ENCODE peak calls at places on chromosomes 6 and 20, in nine cellular contexts. One of them, this sample, is unnamed.
A peak's percentile ranks its signal among the peaks of the same experiment; 100 is the strongest.

GRCh38 chr20:59779656-59780380 is 153.6 kb downstream of the SYCP2 start:
- DNase-seq in thoracic aorta: no peak
- DNase-seq in fibroblast of villous mesenchyme: no peak
- DNase-seq in cardiac muscle cell: no peak
- DNase-seq in progenitor cell of endocrine pancreas: no peak
- DNase-seq in endothelial cell: no peak
- DNase-seq in PC-3: no peak
- DNase-seq in cardiac fibroblast: no peak
- DNase-seq in epithelial cell of proximal tubule: no peak
- DNase-seq in this sample: no peak

GRCh38 chr6:159513074-159513473 is 180.0 kb downstream of the SOD2 start:
- DNase-seq in PC-3: no peak
- DNase-seq in progenitor cell of endocrine pancreas: no peak
- DNase-seq in cardiac muscle cell: no peak
- DNase-seq in endothelial cell: no peak
- DNase-seq in fibroblast of villous mesenchyme: no peak
- DNase-seq in thoracic aorta: no peak
- DNase-seq in cardiac fibroblast: no peak
- DNase-seq in epithelial cell of proximal tubule: no peak
- DNase-seq in this sample: no peak

GRCh38 chr20:15627501-15627903 is 945.7 kb downstream of the KIF16B start:
- DNase-seq in thoracic aorta: no peak
- DNase-seq in cardiac muscle cell: no peak
- DNase-seq in cardiac fibroblast: no peak
- DNase-seq in endothelial cell: no peak
- DNase-seq in fibroblast of villous mesenchyme: no peak
- DNase-seq in PC-3: no peak
- DNase-seq in epithelial cell of proximal tubule: no peak
- DNase-seq in progenitor cell of endocrine pancreas: no peak
- DNase-seq in this sample: no peak

GRCh38 chr6:130482645-130483390 is 117.0 kb downstream of the TMEM200A start:
- DNase-seq in PC-3: peak; percentile 39
- DNase-seq in cardiac fibroblast: peak; percentile 41
- DNase-seq in thoracic aorta: no peak
- DNase-seq in cardiac muscle cell: peak; percentile 81
- DNase-seq in epithelial cell of proximal tubule: no peak
- DNase-seq in fibroblast of villous mesenchyme: peak; percentile 94
- DNase-seq in progenitor cell of endocrine pancreas: no peak
- DNase-seq in endothelial cell: no peak
- DNase-seq in this sample: no peak

GRCh38 chr20:59954718-59955117 is 3.5 kb upstream of the CDH26 start:
- DNase-seq in cardiac muscle cell: no peak
- DNase-seq in fibroblast of villous mesenchyme: no peak
- DNase-seq in progenitor cell of endocrine pancreas: no peak
- DNase-seq in endothelial cell: no peak
- DNase-seq in thoracic aorta: no peak
- DNase-seq in epithelial cell of proximal tubule: no peak
- DNase-seq in PC-3: no peak
- DNase-seq in cardiac fibroblast: no peak
- DNase-seq in this sample: no peak

GRCh38 chr6:162638931-162639574 is 88.5 kb downstream of the PRKN start:
- DNase-seq in cardiac muscle cell: no peak
- DNase-seq in thoracic aorta: no peak
- DNase-seq in endothelial cell: no peak
- DNase-seq in cardiac fibroblast: no peak
- DNase-seq in progenitor cell of endocrine pancreas: no peak
- DNase-seq in fibroblast of villous mesenchyme: peak; percentile 16
- DNase-seq in epithelial cell of proximal tubule: no peak
- DNase-seq in PC-3: no peak
- DNase-seq in this sample: no peak

GRCh38 chr6:149806127-149806526 is 56.6 kb downstream of the PCMT1 start:
- DNase-seq in PC-3: no peak
- DNase-seq in fibroblast of villous mesenchyme: no peak
- DNase-seq in cardiac muscle cell: peak; percentile 1
- DNase-seq in epithelial cell of proximal tubule: no peak
- DNase-seq in thoracic aorta: no peak
- DNase-seq in endothelial cell: no peak
- DNase-seq in cardiac fibroblast: no peak
- DNase-seq in progenitor cell of endocrine pancreas: no peak
- DNase-seq in this sample: no peak

GRCh38 chr6:137850816-137851602 is 16.1 kb upstream of the TNFAIP3 start:
- DNase-seq in thoracic aorta: no peak
- DNase-seq in cardiac muscle cell: no peak
- DNase-seq in cardiac fibroblast: no peak
- DNase-seq in endothelial cell: no peak
- DNase-seq in PC-3: no peak
- DNase-seq in progenitor cell of endocrine pancreas: no peak
- DNase-seq in epithelial cell of proximal tubule: no peak
- DNase-seq in fibroblast of villous mesenchyme: peak; percentile 71
- DNase-seq in this sample: no peak

GRCh38 chr20:44572551-44573500 is 9.6 kb upstream of the PKIG start:
- DNase-seq in progenitor cell of endocrine pancreas: no peak
- DNase-seq in thoracic aorta: no peak
- DNase-seq in PC-3: peak; percentile 95
- DNase-seq in endothelial cell: no peak
- DNase-seq in epithelial cell of proximal tubule: peak; percentile 69
- DNase-seq in fibroblast of villous mesenchyme: peak; percentile 90
- DNase-seq in cardiac fibroblast: peak; percentile 94
- DNase-seq in cardiac muscle cell: peak; percentile 84
- DNase-seq in this sample: no peak

GRCh38 chr6:134534708-134535149 is 216.8 kb upstream of the SGK1 start:
- DNase-seq in thoracic aorta: no peak
- DNase-seq in PC-3: peak; percentile 43
- DNase-seq in fibroblast of villous mesenchyme: no peak
- DNase-seq in cardiac muscle cell: no peak
- DNase-seq in cardiac fibroblast: peak; percentile 83
- DNase-seq in progenitor cell of endocrine pancreas: no peak
- DNase-seq in epithelial cell of proximal tubule: no peak
- DNase-seq in endothelial cell: no peak
- DNase-seq in this sample: no peak

GRCh38 chr6:140867336-140867735 is 1265.4 kb upstream of the GJE1 start:
- DNase-seq in cardiac muscle cell: no peak
- DNase-seq in epithelial cell of proximal tubule: no peak
- DNase-seq in PC-3: no peak
- DNase-seq in cardiac fibroblast: no peak
- DNase-seq in progenitor cell of endocrine pancreas: no peak
- DNase-seq in fibroblast of villous mesenchyme: no peak
- DNase-seq in endothelial cell: no peak
- DNase-seq in thoracic aorta: no peak
- DNase-seq in this sample: no peak

GRCh38 chr6:29757701-29758293 is 34.6 kb downstream of the HLA-F start:
- DNase-seq in thoracic aorta: no peak
- DNase-seq in fibroblast of villous mesenchyme: no peak
- DNase-seq in epithelial cell of proximal tubule: no peak
- DNase-seq in cardiac muscle cell: no peak
- DNase-seq in progenitor cell of endocrine pancreas: no peak
- DNase-seq in cardiac fibroblast: no peak
- DNase-seq in PC-3: no peak
- DNase-seq in endothelial cell: no peak
- DNase-seq in this sample: no peak

GRCh38 chr6:158014505-158015187 is 33.0 kb downstream of the SYNJ2 start:
- DNase-seq in thoracic aorta: no peak
- DNase-seq in progenitor cell of endocrine pancreas: no peak
- DNase-seq in cardiac fibroblast: peak; percentile 40
- DNase-seq in cardiac muscle cell: no peak
- DNase-seq in epithelial cell of proximal tubule: no peak
- DNase-seq in fibroblast of villous mesenchyme: no peak
- DNase-seq in endothelial cell: no peak
- DNase-seq in PC-3: no peak
- DNase-seq in this sample: no peak

GRCh38 chr20:54467622-54468021 is 7.8 kb upstream of the DOK5 start:
- DNase-seq in cardiac fibroblast: no peak
- DNase-seq in endothelial cell: no peak
- DNase-seq in progenitor cell of endocrine pancreas: no peak
- DNase-seq in epithelial cell of proximal tubule: no peak
- DNase-seq in fibroblast of villous mesenchyme: no peak
- DNase-seq in cardiac muscle cell: no peak
- DNase-seq in PC-3: no peak
- DNase-seq in thoracic aorta: no peak
- DNase-seq in this sample: no peak

GRCh38 chr20:62550087-62550565 is 74.3 kb upstream of the GATA5 start:
- DNase-seq in PC-3: no peak
- DNase-seq in thoracic aorta: no peak
- DNase-seq in fibroblast of villous mesenchyme: no peak
- DNase-seq in cardiac muscle cell: no peak
- DNase-seq in progenitor cell of endocrine pancreas: no peak
- DNase-seq in endothelial cell: no peak
- DNase-seq in cardiac fibroblast: no peak
- DNase-seq in epithelial cell of proximal tubule: no peak
- DNase-seq in this sample: peak; percentile 35

DNA sequence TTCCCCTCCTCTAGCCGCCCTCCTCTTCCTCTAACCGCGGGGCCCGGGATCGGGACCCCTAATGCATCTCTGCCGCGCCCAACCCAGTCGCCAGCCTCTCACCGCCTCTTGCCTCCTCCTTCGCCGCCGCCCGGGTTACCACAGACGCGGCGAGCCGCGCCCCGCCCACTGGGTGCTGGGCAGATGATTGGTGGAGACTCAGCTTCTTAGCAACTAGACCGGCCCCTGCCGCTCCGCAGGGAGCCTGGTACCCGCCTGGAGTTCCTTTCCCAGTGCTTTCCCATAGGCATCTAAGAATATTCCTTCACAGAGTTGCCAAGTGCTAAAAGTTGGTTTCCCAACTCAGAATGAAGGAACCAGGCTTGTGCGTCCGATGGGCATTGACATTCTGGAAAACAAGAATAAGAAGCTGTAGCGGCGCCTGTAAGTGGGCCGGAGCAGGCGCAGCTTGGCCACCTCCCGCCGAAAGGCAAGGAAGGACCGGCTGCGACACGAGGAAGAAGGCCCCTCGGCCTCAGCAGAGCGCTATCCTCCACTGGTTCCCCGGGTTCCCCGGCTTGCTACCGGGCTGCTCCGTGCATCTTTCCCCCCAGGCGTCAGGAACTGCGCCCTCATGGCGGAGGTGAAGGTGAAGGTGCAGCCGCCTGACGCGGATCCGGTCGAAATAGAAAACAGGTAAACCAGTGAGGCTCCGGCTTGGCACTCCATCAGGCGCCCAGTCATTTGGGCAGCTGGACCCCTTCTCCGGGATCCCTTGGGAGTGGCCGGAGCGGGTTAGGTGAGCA is at the start of the genes DZANK1 and POLR3F:
- DNase-seq in progenitor cell of endocrine pancreas: peak; percentile 90
- DNase-seq in fibroblast of villous mesenchyme: peak; percentile 95
- DNase-seq in cardiac fibroblast: peak; percentile 97
- DNase-seq in thoracic aorta: peak; percentile 84
- DNase-seq in cardiac muscle cell: peak; percentile 97
- DNase-seq in PC-3: peak; percentile 98
- DNase-seq in epithelial cell of proximal tubule: peak; percentile 79
- DNase-seq in endothelial cell: peak; percentile 94
- DNase-seq in this sample: peak; percentile 98
- TF ChIP-seq CTCF in progenitor cell of endocrine pancreas: no peak
- TF ChIP-seq CTCF in fibroblast of villous mesenchyme: no peak
- TF ChIP-seq CTCF in cardiac fibroblast: no peak
- TF ChIP-seq CTCF in thoracic aorta: no peak
- TF ChIP-seq CTCF in cardiac muscle cell: no peak
- TF ChIP-seq CTCF in PC-3: no peak
- TF ChIP-seq CTCF in epithelial cell of proximal tubule: no peak
- TF ChIP-seq CTCF in endothelial cell: no peak
- TF ChIP-seq CTCF in this sample: no peak

DNA sequence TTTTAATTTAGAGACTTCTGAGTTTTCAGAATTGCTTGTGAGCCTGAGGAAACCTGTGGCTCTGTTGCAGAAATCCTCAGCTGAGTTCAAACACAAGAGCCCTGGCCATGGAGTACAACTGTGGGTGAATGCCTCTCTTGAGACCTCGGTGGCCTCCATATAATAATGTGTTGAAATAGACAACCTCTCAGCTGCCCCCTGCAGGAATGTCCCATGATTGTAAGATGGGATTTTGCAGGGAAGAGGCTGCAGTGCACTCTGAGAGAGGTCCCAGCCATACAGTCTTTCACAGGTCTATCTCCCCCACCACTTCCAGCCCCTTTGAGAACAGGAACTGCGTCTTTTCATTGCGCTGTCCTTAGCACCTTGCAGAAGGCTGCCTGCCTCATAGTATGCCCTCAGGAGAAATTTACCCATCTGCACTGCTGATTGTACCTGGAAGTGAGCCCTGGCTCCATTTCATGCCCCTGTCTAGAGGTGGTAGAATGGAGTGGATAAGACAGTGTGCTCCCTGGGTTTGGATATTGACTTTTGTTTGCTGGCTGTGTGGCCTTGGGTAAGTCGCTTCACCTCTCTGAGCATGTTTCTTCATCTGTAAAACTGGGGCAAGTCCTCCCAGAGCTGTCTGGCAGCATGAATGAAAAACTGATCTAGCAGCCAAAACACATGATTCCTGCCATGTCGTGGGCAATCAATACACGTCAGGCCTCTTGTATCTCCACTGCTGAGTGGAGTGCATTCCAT is 16.8 kb upstream of the CDH22 start:
- DNase-seq in progenitor cell of endocrine pancreas: no peak
- DNase-seq in cardiac muscle cell: peak; percentile 47
- DNase-seq in fibroblast of villous mesenchyme: peak; percentile 33
- DNase-seq in endothelial cell: peak; percentile 65
- DNase-seq in cardiac fibroblast: peak; percentile 54
- DNase-seq in thoracic aorta: no peak
- DNase-seq in PC-3: peak; percentile 59
- DNase-seq in epithelial cell of proximal tubule: no peak
- DNase-seq in this sample: no peak
- TF ChIP-seq CTCF in progenitor cell of endocrine pancreas: peak; percentile 45
- TF ChIP-seq CTCF in cardiac muscle cell: peak; percentile 49
- TF ChIP-seq CTCF in fibroblast of villous mesenchyme: peak; percentile 45
- TF ChIP-seq CTCF in endothelial cell: no peak
- TF ChIP-seq CTCF in cardiac fibroblast: peak; percentile 54
- TF ChIP-seq CTCF in thoracic aorta: peak; percentile 10
- TF ChIP-seq CTCF in PC-3: peak; percentile 67
- TF ChIP-seq CTCF in epithelial cell of proximal tubule: peak; percentile 55
- TF ChIP-seq CTCF in this sample: peak; percentile 24

GRCh38 chr20:32470025-32470861 is 112.1 kb downstream of the ASXL1 start:
- DNase-seq in thoracic aorta: no peak
- DNase-seq in cardiac fibroblast: peak; percentile 62
- DNase-seq in epithelial cell of proximal tubule: no peak
- DNase-seq in fibroblast of villous mesenchyme: peak; percentile 61
- DNase-seq in cardiac muscle cell: peak; percentile 90
- DNase-seq in PC-3: peak; percentile 38
- DNase-seq in endothelial cell: peak; percentile 92
- DNase-seq in progenitor cell of endocrine pancreas: no peak
- DNase-seq in this sample: peak; percentile 60
- TF ChIP-seq CTCF in thoracic aorta: no peak
- TF ChIP-seq CTCF in cardiac fibroblast: peak; percentile 40
- TF ChIP-seq CTCF in epithelial cell of proximal tubule: peak; percentile 43
- TF ChIP-seq CTCF in fibroblast of villous mesenchyme: peak; percentile 45
- TF ChIP-seq CTCF in cardiac muscle cell: peak; percentile 63
- TF ChIP-seq CTCF in PC-3: peak; percentile 61
- TF ChIP-seq CTCF in endothelial cell: peak; percentile 77
- TF ChIP-seq CTCF in progenitor cell of endocrine pancreas: peak; percentile 50
- TF ChIP-seq CTCF in this sample: peak; percentile 49

GRCh38 chr6:82178084-82178758 is 69.3 kb downstream of the IBTK start:
- DNase-seq in endothelial cell: no peak
- DNase-seq in progenitor cell of endocrine pancreas: no peak
- DNase-seq in cardiac fibroblast: peak; percentile 75
- DNase-seq in thoracic aorta: no peak
- DNase-seq in PC-3: peak; percentile 41
- DNase-seq in epithelial cell of proximal tubule: no peak
- DNase-seq in cardiac muscle cell: peak; percentile 64
- DNase-seq in fibroblast of villous mesenchyme: peak; percentile 48
- DNase-seq in this sample: no peak
- TF ChIP-seq CTCF in endothelial cell: no peak
- TF ChIP-seq CTCF in progenitor cell of endocrine pancreas: peak; percentile 52
- TF ChIP-seq CTCF in cardiac fibroblast: peak; percentile 59
- TF ChIP-seq CTCF in thoracic aorta: peak; percentile 56
- TF ChIP-seq CTCF in PC-3: peak; percentile 55
- TF ChIP-seq CTCF in epithelial cell of proximal tubule: peak; percentile 39
- TF ChIP-seq CTCF in cardiac muscle cell: peak; percentile 52
- TF ChIP-seq CTCF in fibroblast of villous mesenchyme: peak; percentile 48
- TF ChIP-seq CTCF in this sample: peak; percentile 9